ENCODE peak calls at places on chromosomes 1 and 21, in five cellular contexts. B, S, I, G and M are unnamed samples.

GRCh38 chr1:165265196-165265838 is 91.2 kb downstream of the LMX1A start:
- DNase-seq in I (no peak), G (no peak), S (no peak), B (no peak), M (no peak)

GRCh38 chr1:183040600-183040999 is 17.4 kb downstream of the LAMC1 start:
- DNase-seq in G (no peak), S (peak; percentile 75), B (no peak), I (no peak), M (no peak)

GRCh38 chr1:41348394-41348793 is 12.8 kb upstream of the FOXO6 start:
- DNase-seq in S (no peak), B (no peak), I (no peak), G (no peak), M (no peak)

GRCh38 chr1:112866151-112866550 is 89.8 kb downstream of the SLC16A1 start:
- DNase-seq in B (no peak), I (peak; percentile 82), S (peak; percentile 50), G (peak; percentile 86), M (no peak)

GRCh38 chr1:59504281-59504680 is 207.4 kb downstream of the FGGY start:
- DNase-seq in S (no peak), G (no peak), B (no peak), I (no peak), M (no peak)

GRCh38 chr1:17594690-17595601 is 55.4 kb downstream of the ARHGEF10L start:
- DNase-seq in B (no peak), G (no peak), S (no peak), I (no peak), M (no peak)

GRCh38 chr1:52726265-52727113 is at the start of gene ZYG11B:
- DNase-seq in S (peak; percentile 83), B (peak; percentile 85), I (peak; percentile 76), G (peak; percentile 81), M (peak; percentile 91)

GRCh38 chr21:28317177-28317950 is 675.3 kb downstream of the LTN1 start:
- DNase-seq in S (no peak), B (no peak), G (no peak), I (no peak), M (no peak)

GRCh38 chr1:31848381-31848897 is 32.6 kb upstream of the SPOCD1 start:
- DNase-seq in S (no peak), G (no peak), B (no peak), I (no peak), M (no peak)

GRCh38 chr1:28480308-28480707 is 25.5 kb upstream of the RCC1 start:
- DNase-seq in B (no peak), G (no peak), I (no peak), S (no peak), M (no peak)

GRCh38 chr1:200112308-200112707 is 84.8 kb downstream of the NR5A2 start:
- DNase-seq in B (no peak), G (no peak), I (no peak), S (no peak), M (no peak)

GRCh38 chr1:61109158-61109557 is 26.8 kb downstream of the NFIA start:
- DNase-seq in I (no peak), B (no peak), G (no peak), S (no peak), M (no peak)

GRCh38 chr1:226549094-226549936 is 751 bp downstream of the STUM start:
- DNase-seq in I (no peak), G (no peak), B (peak; percentile 3), S (no peak), M (peak; percentile 38)

GRCh38 chr1:226549937-226550670 is 1.5 kb downstream of the STUM start:
- DNase-seq in B (peak; percentile 5), S (peak; percentile 25), I (no peak), G (no peak), M (peak; percentile 64)

GRCh38 chr1:226547754-226548191 is 791 bp upstream of the STUM start:
- DNase-seq in G (peak; percentile 87), S (peak; percentile 89), I (peak; percentile 86), B (peak; percentile 85), M (peak; percentile 92)

GRCh38 chr1:226546926-226547325 is 1.6 kb upstream of the STUM start:
- DNase-seq in I (no peak), B (no peak), S (no peak), G (no peak), M (no peak)

DNA sequence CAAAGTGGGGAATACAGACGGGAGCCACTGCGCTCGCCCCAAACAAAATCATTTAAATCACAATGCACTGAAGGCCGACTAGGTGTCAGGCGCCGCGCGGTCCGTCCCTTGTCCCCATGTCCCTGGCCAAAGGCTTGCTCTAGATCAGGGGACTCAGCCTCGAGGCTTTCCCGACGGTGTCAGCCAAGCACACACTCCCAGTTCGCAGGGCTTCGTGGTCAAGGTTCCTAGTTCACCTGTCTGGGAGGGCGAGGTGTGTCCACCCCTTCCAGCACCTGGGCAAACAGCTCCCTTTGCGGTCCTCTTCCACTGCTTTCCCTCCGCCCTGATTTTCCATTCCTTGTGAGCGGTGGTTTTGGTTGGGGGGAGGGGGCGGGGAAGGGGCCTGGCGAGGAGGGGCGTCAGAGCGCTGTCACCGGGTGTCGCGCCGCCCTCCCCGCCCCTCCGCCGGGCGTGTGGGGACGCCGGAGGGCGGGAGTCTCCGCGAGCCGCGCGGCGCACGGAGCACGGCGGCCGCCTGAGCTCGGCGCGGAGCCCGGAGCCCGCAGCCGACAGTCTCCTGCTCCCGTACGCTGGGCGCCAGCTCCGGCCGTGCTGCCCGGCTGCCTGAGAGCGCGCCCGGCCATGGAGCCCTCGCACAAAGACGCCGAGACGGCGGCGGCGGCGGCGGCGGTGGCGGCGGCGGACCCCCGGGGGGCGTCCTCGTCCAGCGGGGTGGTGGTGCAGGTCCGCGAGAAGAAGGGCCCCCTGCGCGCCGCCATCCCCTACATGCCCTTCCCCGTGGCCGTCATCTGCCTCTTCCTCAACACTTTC is at the start of gene STUM:
- DNase-seq in I (peak; percentile 9), G (peak; percentile 33), S (peak; percentile 24), B (peak; percentile 55), M (peak; percentile 73)
- H3K23ac ChIP-seq in I (no peak within 1 kb of the TSS), G (no peak within 1 kb of the TSS), S (peak within 1 kb of the TSS; percentile 26), B (peak within 1 kb of the TSS; percentile 49), M (no peak within 1 kb of the TSS)

DNA sequence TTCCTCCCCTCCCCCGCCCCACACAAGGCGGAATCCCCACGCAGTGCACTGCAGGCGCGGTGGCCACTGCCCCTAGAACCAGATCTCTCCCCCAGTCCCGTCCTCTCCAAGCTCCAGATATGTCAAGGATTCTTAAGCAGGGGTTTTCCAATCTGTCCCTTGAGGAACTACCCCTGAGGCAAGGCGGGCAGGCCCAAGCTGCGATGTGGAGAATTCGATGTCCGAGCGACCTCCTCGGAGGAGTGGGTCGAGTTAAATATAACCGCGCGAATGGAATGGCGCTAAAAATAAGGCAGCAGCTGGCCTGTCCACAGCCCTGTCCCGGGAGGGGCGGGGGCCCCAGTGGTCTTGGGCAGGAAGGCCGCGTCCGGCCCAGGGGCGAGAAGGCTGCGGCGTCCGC is 5.8 kb upstream of the FOXD3 start:
- DNase-seq in I (no peak), G (no peak), B (no peak), S (no peak), M (no peak)
- H2BK5ac ChIP-seq in I (no peak overlapping the region), G (no peak overlapping the region), B (no peak overlapping the region), S (no peak overlapping the region), M (no peak overlapping the region)

GRCh38 chr1:230283678-230284077 is 142.5 kb downstream of the PGBD5 start:
- DNase-seq in G (no peak), I (no peak), S (no peak), B (no peak), M (no peak)
- H3K23ac ChIP-seq in G (no peak overlapping the region), I (no peak overlapping the region), S (no peak overlapping the region), B (no peak overlapping the region), M (no peak overlapping the region)

DNA sequence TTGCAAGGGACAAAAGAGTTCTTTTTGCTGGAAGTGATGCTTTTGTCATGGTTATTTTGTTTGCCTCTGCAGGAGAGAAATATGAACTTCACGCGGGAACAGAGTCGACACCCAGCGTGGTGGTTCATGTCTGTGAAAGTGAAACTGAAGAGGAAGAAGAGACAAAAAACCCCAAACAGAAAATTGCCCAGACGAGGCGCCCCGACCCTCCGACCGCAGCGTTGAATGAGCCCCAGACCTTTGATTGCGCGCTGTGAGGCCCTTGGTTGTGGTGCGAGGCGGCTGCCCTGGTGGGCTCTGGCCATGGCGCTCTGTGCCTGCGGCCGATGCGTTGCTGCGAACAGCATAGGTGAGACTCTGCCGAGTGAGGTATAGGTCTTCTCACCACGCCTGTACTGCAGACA is 20.9 kb upstream of the NCMAP start:
- DNase-seq in S (no peak), G (no peak), B (no peak), I (no peak), M (no peak)
- H2BK5ac ChIP-seq in S (no peak overlapping the region), G (no peak overlapping the region), B (no peak overlapping the region), I (no peak overlapping the region), M (no peak overlapping the region)

GRCh38 chr1:108208724-108209404 is 8.7 kb upstream of the SLC25A24 start:
- DNase-seq in B (no peak), G (no peak), S (no peak), I (no peak), M (peak; percentile 47)

GRCh38 chr1:108211014-108211413 is 10.9 kb upstream of the SLC25A24 start:
- DNase-seq in I (no peak), S (no peak), G (no peak), B (no peak), M (no peak)

GRCh38 chr1:108209456-108210108 is 9.4 kb upstream of the SLC25A24 start:
- DNase-seq in B (no peak), I (no peak), G (no peak), S (no peak), M (peak; percentile 34)
- H3K23ac ChIP-seq in B (no peak overlapping the region), I (no peak overlapping the region), G (no peak overlapping the region), S (no peak overlapping the region), M (no peak overlapping the region)